ENCODE peak calls at places on chromosome X, in ten cellular contexts. One of them, this sample, is unnamed.

GRCh38 chrX:41332408-41332987 is 1.5 kb upstream of the DDX3X start:
- DNase-seq in Peyer's patch: peak; percentile 62
- DNase-seq in colonic mucosa: peak; percentile 48
- DNase-seq in IMR-90: peak; percentile 44
- DNase-seq in pancreas: no peak
- DNase-seq in right atrium auricular region: peak; percentile 63
- DNase-seq in psoas muscle: no peak
- DNase-seq in suprapubic skin: no peak
- DNase-seq in left lung: peak; percentile 54
- DNase-seq in vagina: no peak
- DNase-seq in this sample: peak; percentile 79

GRCh38 chrX:123731258-123731986 is 1.4 kb downstream of the THOC2 start:
- DNase-seq in Peyer's patch: no peak
- DNase-seq in colonic mucosa: peak; percentile 23
- DNase-seq in IMR-90: peak; percentile 15
- DNase-seq in pancreas: no peak
- DNase-seq in right atrium auricular region: no peak
- DNase-seq in psoas muscle: no peak
- DNase-seq in suprapubic skin: no peak
- DNase-seq in left lung: peak; percentile 45
- DNase-seq in vagina: no peak
- DNase-seq in this sample: no peak

GRCh38 chrX:10952619-10953018 is 158.5 kb upstream of the HCCS start:
- DNase-seq in Peyer's patch: no peak
- DNase-seq in colonic mucosa: no peak
- DNase-seq in IMR-90: peak; percentile 20
- DNase-seq in pancreas: no peak
- DNase-seq in right atrium auricular region: no peak
- DNase-seq in psoas muscle: no peak
- DNase-seq in suprapubic skin: no peak
- DNase-seq in left lung: no peak
- DNase-seq in vagina: no peak
- DNase-seq in this sample: no peak

GRCh38 chrX:151981129-151981528 is 6.7 kb upstream of the GABRE start:
- DNase-seq in Peyer's patch: no peak
- DNase-seq in colonic mucosa: no peak
- DNase-seq in IMR-90: peak; percentile 17
- DNase-seq in pancreas: no peak
- DNase-seq in right atrium auricular region: no peak
- DNase-seq in psoas muscle: no peak
- DNase-seq in suprapubic skin: no peak
- DNase-seq in left lung: no peak
- DNase-seq in vagina: no peak
- DNase-seq in this sample: no peak

GRCh38 chrX:16666541-16666940 is 16.6 kb downstream of the S100G start:
- DNase-seq in Peyer's patch: no peak
- DNase-seq in colonic mucosa: no peak
- DNase-seq in IMR-90: peak; percentile 61
- DNase-seq in pancreas: no peak
- DNase-seq in right atrium auricular region: no peak
- DNase-seq in psoas muscle: no peak
- DNase-seq in suprapubic skin: no peak
- DNase-seq in left lung: no peak
- DNase-seq in vagina: no peak
- DNase-seq in this sample: no peak

GRCh38 chrX:10156199-10157031 is at the start of gene CLCN4:
- DNase-seq in Peyer's patch: peak; percentile 49
- DNase-seq in colonic mucosa: peak; percentile 36
- DNase-seq in IMR-90: no peak
- DNase-seq in pancreas: peak; percentile 80
- DNase-seq in right atrium auricular region: peak; percentile 68
- DNase-seq in psoas muscle: peak; percentile 89
- DNase-seq in suprapubic skin: no peak
- DNase-seq in left lung: peak; percentile 72
- DNase-seq in vagina: no peak
- DNase-seq in this sample: no peak

GRCh38 chrX:53230116-53230515 is 5.1 kb upstream of the KDM5C start:
- DNase-seq in Peyer's patch: no peak
- DNase-seq in colonic mucosa: no peak
- DNase-seq in IMR-90: no peak
- DNase-seq in pancreas: no peak
- DNase-seq in right atrium auricular region: no peak
- DNase-seq in psoas muscle: no peak
- DNase-seq in suprapubic skin: no peak
- DNase-seq in left lung: no peak
- DNase-seq in vagina: no peak
- DNase-seq in this sample: no peak

GRCh38 chrX:153457136-153457825 is 11.4 kb upstream of the TREX2 start:
- DNase-seq in Peyer's patch: no peak
- DNase-seq in colonic mucosa: no peak
- DNase-seq in IMR-90: no peak
- DNase-seq in pancreas: no peak
- DNase-seq in right atrium auricular region: no peak
- DNase-seq in psoas muscle: peak; percentile 30
- DNase-seq in suprapubic skin: no peak
- DNase-seq in left lung: no peak
- DNase-seq in vagina: no peak
- DNase-seq in this sample: no peak

GRCh38 chrX:9369802-9370291 is 95.0 kb upstream of the TBL1X start:
- DNase-seq in Peyer's patch: no peak
- DNase-seq in colonic mucosa: no peak
- DNase-seq in IMR-90: no peak
- DNase-seq in pancreas: no peak
- DNase-seq in right atrium auricular region: no peak
- DNase-seq in psoas muscle: no peak
- DNase-seq in suprapubic skin: no peak
- DNase-seq in left lung: no peak
- DNase-seq in vagina: no peak
- DNase-seq in this sample: no peak

GRCh38 chrX:72576161-72576896 is 3.7 kb upstream of the HDAC8 start:
- DNase-seq in Peyer's patch: no peak
- DNase-seq in colonic mucosa: no peak
- DNase-seq in IMR-90: peak; percentile 52
- DNase-seq in pancreas: no peak
- DNase-seq in right atrium auricular region: no peak
- DNase-seq in psoas muscle: no peak
- DNase-seq in suprapubic skin: no peak
- DNase-seq in left lung: no peak
- DNase-seq in vagina: no peak
- DNase-seq in this sample: no peak

GRCh38 chrX:2699959-2700358 is 8.9 kb downstream of the CD99 start:
- DNase-seq in Peyer's patch: no peak
- DNase-seq in colonic mucosa: no peak
- DNase-seq in IMR-90: no peak
- DNase-seq in pancreas: no peak
- DNase-seq in right atrium auricular region: no peak
- DNase-seq in psoas muscle: no peak
- DNase-seq in suprapubic skin: no peak
- DNase-seq in left lung: no peak
- DNase-seq in vagina: no peak
- DNase-seq in this sample: no peak

GRCh38 chrX:72312311-72312940 is 6.7 kb upstream of the CITED1 start:
- DNase-seq in Peyer's patch: no peak
- DNase-seq in colonic mucosa: no peak
- DNase-seq in IMR-90: no peak
- DNase-seq in pancreas: no peak
- DNase-seq in right atrium auricular region: no peak
- DNase-seq in psoas muscle: no peak
- DNase-seq in suprapubic skin: no peak
- DNase-seq in left lung: no peak
- DNase-seq in vagina: peak; percentile 31
- DNase-seq in this sample: no peak

GRCh38 chrX:38379088-38379487 is 26.7 kb downstream of the OTC start:
- DNase-seq in Peyer's patch: no peak
- DNase-seq in colonic mucosa: no peak
- DNase-seq in IMR-90: no peak
- DNase-seq in pancreas: no peak
- DNase-seq in right atrium auricular region: no peak
- DNase-seq in psoas muscle: no peak
- DNase-seq in suprapubic skin: no peak
- DNase-seq in left lung: no peak
- DNase-seq in vagina: no peak
- DNase-seq in this sample: no peak

GRCh38 chrX:22300130-22300529 is 27.4 kb downstream of the CBLL2 start:
- DNase-seq in Peyer's patch: no peak
- DNase-seq in colonic mucosa: no peak
- DNase-seq in IMR-90: peak; percentile 67
- DNase-seq in pancreas: no peak
- DNase-seq in right atrium auricular region: no peak
- DNase-seq in psoas muscle: no peak
- DNase-seq in suprapubic skin: no peak
- DNase-seq in left lung: no peak
- DNase-seq in vagina: no peak
- DNase-seq in this sample: no peak

GRCh38 chrX:153689654-153690465 is 2.1 kb downstream of the SLC6A8 start:
- DNase-seq in Peyer's patch: no peak
- DNase-seq in colonic mucosa: no peak
- DNase-seq in IMR-90: peak; percentile 23
- DNase-seq in pancreas: peak; percentile 57
- DNase-seq in right atrium auricular region: no peak
- DNase-seq in psoas muscle: peak; percentile 61
- DNase-seq in suprapubic skin: no peak
- DNase-seq in left lung: no peak
- DNase-seq in vagina: no peak
- DNase-seq in this sample: no peak

GRCh38 chrX:69095260-69095659 is 70.0 kb downstream of the PJA1 start:
- DNase-seq in Peyer's patch: no peak
- DNase-seq in colonic mucosa: no peak
- DNase-seq in IMR-90: no peak
- DNase-seq in pancreas: no peak
- DNase-seq in right atrium auricular region: no peak
- DNase-seq in psoas muscle: no peak
- DNase-seq in suprapubic skin: no peak
- DNase-seq in left lung: no peak
- DNase-seq in vagina: no peak
- DNase-seq in this sample: no peak

GRCh38 chrX:57104921-57105398 is 16.4 kb downstream of the SPIN2B start:
- DNase-seq in Peyer's patch: no peak
- DNase-seq in colonic mucosa: no peak
- DNase-seq in IMR-90: no peak
- DNase-seq in pancreas: no peak
- DNase-seq in right atrium auricular region: no peak
- DNase-seq in psoas muscle: no peak
- DNase-seq in suprapubic skin: no peak
- DNase-seq in left lung: no peak
- DNase-seq in vagina: no peak
- DNase-seq in this sample: no peak
- H3K27ac ChIP-seq in Peyer's patch: no peak overlapping the region
- H3K27ac ChIP-seq in colonic mucosa: no peak overlapping the region
- H3K27ac ChIP-seq in IMR-90: no peak overlapping the region
- H3K27ac ChIP-seq in pancreas: no peak overlapping the region
- H3K27ac ChIP-seq in right atrium auricular region: no peak overlapping the region
- H3K27ac ChIP-seq in psoas muscle: no peak overlapping the region
- H3K27ac ChIP-seq in suprapubic skin: no peak overlapping the region
- H3K27ac ChIP-seq in left lung: no peak overlapping the region
- H3K27ac ChIP-seq in vagina: no peak overlapping the region
- H3K27ac ChIP-seq in this sample: no peak overlapping the region

GRCh38 chrX:96843566-96843965 is 40.1 kb upstream of the RPA4 start:
- DNase-seq in Peyer's patch: no peak
- DNase-seq in colonic mucosa: no peak
- DNase-seq in IMR-90: no peak
- DNase-seq in pancreas: no peak
- DNase-seq in right atrium auricular region: no peak
- DNase-seq in psoas muscle: no peak
- DNase-seq in suprapubic skin: no peak
- DNase-seq in left lung: no peak
- DNase-seq in vagina: no peak
- DNase-seq in this sample: no peak
- H3K4me3 ChIP-seq in Peyer's patch: no peak overlapping the region
- H3K4me3 ChIP-seq in colonic mucosa: no peak overlapping the region
- H3K4me3 ChIP-seq in IMR-90: no peak overlapping the region
- H3K4me3 ChIP-seq in pancreas: no peak overlapping the region
- H3K4me3 ChIP-seq in right atrium auricular region: no peak overlapping the region
- H3K4me3 ChIP-seq in psoas muscle: no peak overlapping the region
- H3K4me3 ChIP-seq in suprapubic skin: no peak overlapping the region
- H3K4me3 ChIP-seq in left lung: no peak overlapping the region
- H3K4me3 ChIP-seq in vagina: no peak overlapping the region
- H3K4me3 ChIP-seq in this sample: no peak overlapping the region

GRCh38 chrX:106898462-106898861 is 4.7 kb downstream of the RIPPLY1 start:
- DNase-seq in Peyer's patch: no peak
- DNase-seq in colonic mucosa: no peak
- DNase-seq in IMR-90: peak; percentile 53
- DNase-seq in pancreas: no peak
- DNase-seq in right atrium auricular region: no peak
- DNase-seq in psoas muscle: no peak
- DNase-seq in suprapubic skin: no peak
- DNase-seq in left lung: no peak
- DNase-seq in vagina: no peak
- DNase-seq in this sample: no peak
- TF ChIP-seq CTCF in Peyer's patch: peak; percentile 11
- TF ChIP-seq CTCF in colonic mucosa: peak; percentile 22
- TF ChIP-seq CTCF in IMR-90: peak; percentile 55
- TF ChIP-seq CTCF in pancreas: peak; percentile 11
- TF ChIP-seq CTCF in right atrium auricular region: peak; percentile 52
- TF ChIP-seq CTCF in psoas muscle: peak; percentile 39
- TF ChIP-seq CTCF in suprapubic skin: no peak
- TF ChIP-seq CTCF in left lung: no peak
- TF ChIP-seq CTCF in vagina: no peak
- TF ChIP-seq CTCF in this sample: no peak

GRCh38 chrX:24862343-24862742 is 153.4 kb downstream of the ARX start:
- DNase-seq in Peyer's patch: no peak
- DNase-seq in colonic mucosa: no peak
- DNase-seq in IMR-90: peak; percentile 52
- DNase-seq in pancreas: no peak
- DNase-seq in right atrium auricular region: no peak
- DNase-seq in psoas muscle: no peak
- DNase-seq in suprapubic skin: no peak
- DNase-seq in left lung: no peak
- DNase-seq in vagina: no peak
- DNase-seq in this sample: no peak
- H3K27ac ChIP-seq in Peyer's patch: no peak overlapping the region
- H3K27ac ChIP-seq in colonic mucosa: no peak overlapping the region
- H3K27ac ChIP-seq in IMR-90: no peak overlapping the region
- H3K27ac ChIP-seq in pancreas: no peak overlapping the region
- H3K27ac ChIP-seq in right atrium auricular region: no peak overlapping the region
- H3K27ac ChIP-seq in psoas muscle: no peak overlapping the region
- H3K27ac ChIP-seq in suprapubic skin: no peak overlapping the region
- H3K27ac ChIP-seq in left lung: no peak overlapping the region
- H3K27ac ChIP-seq in vagina: no peak overlapping the region
- H3K27ac ChIP-seq in this sample: no peak overlapping the region

DNA sequence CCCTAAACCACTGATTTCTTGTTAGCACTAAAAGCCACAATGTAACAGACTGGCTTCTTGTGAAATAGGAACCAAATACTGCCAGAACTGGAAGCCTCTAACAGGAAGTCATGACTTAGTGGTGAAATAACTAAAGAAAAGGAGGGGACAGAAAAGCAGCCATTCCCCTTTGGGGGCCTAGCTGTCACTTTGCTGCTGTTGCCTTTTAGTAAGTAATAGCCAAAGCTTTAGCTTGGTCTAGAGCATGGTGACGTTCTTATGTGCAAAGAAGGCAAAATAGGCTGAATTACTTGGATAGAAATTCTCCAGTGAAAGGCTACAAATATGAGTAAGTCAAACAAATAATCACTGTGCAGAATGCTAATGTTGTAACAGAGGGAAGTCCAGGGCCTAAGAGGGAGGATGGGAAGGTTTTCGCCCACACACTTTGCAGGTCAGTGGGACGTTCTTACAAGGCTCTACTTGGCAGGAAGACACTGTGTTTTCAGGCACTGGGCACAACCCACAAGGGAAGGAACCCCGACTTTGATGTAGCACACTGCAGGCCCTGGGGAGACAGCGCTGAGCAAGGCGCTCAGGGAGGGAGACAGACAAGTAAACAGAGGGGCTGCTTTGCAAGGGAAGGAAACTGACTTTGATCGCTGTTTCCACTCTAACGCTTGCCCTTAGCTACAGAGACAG is 16.6 kb downstream of the GAB3 start:
- DNase-seq in Peyer's patch: peak; percentile 45
- DNase-seq in colonic mucosa: no peak
- DNase-seq in IMR-90: peak; percentile 91
- DNase-seq in pancreas: no peak
- DNase-seq in right atrium auricular region: no peak
- DNase-seq in psoas muscle: no peak
- DNase-seq in suprapubic skin: no peak
- DNase-seq in left lung: peak; percentile 52
- DNase-seq in vagina: no peak
- DNase-seq in this sample: no peak
- H3K4me3 ChIP-seq in Peyer's patch: no peak overlapping the region
- H3K4me3 ChIP-seq in colonic mucosa: no peak overlapping the region
- H3K4me3 ChIP-seq in IMR-90: no peak overlapping the region
- H3K4me3 ChIP-seq in pancreas: no peak overlapping the region
- H3K4me3 ChIP-seq in right atrium auricular region: no peak overlapping the region
- H3K4me3 ChIP-seq in psoas muscle: no peak overlapping the region
- H3K4me3 ChIP-seq in suprapubic skin: no peak overlapping the region
- H3K4me3 ChIP-seq in left lung: no peak overlapping the region
- H3K4me3 ChIP-seq in vagina: no peak overlapping the region
- H3K4me3 ChIP-seq in this sample: peak overlapping the region; percentile 28